ENCODE peak calls at places on chromosomes 16 and 17, in five cellular contexts. Q is activated T-helper 2 cell treated with anti-CD3 and anti-CD28 coated beads, Interferon-gamma antibody, Interleukin-2, Interleukin-4, amounts not matched to agents 10 μg/mL and 5 μg/mL and 100 μg/mL, durations not matched to agents 14 hours and 24 hours and 36 hours; A is stimulated activated CD8-positive, alpha-beta memory T cell treated with anti-CD3 and anti-CD28 coated beads, Interleukin-15, amount 100 ng/mL, for 4 hours; G is GDM1; F is fibroblast of the aortic adventitia. P is an unnamed sample.

GRCh38 chr17:61337247-61337812 is 62.3 kb upstream of the TBX2 start:
- DNase-seq in F (no peak), Q (no peak), A (no peak), G (no peak), P (no peak)

GRCh38 chr16:73091199-73091598 is 43.3 kb upstream of the ZFHX3 start:
- DNase-seq in A (no peak), Q (no peak), G (no peak), F (no peak), P (no peak)

GRCh38 chr17:30263552-30264333 is 28.0 kb downstream of the BLMH start:
- DNase-seq in F (peak), Q (no peak), A (no peak), G (no peak), P (no peak)

GRCh38 chr17:61907361-61907760 is 20.4 kb downstream of the INTS2 start:
- DNase-seq in G (no peak), Q (no peak), F (no peak), A (no peak), P (no peak)

GRCh38 chr16:11064202-11064540 is 119.8 kb downstream of the CLEC16A start:
- DNase-seq in Q (no peak), G (no peak), A (no peak), F (no peak), P (no peak)

GRCh38 chr16:19375561-19376158 is 42.0 kb upstream of the TMC5 start:
- DNase-seq in Q (no peak), G (peak), F (peak), A (no peak), P (peak)

GRCh38 chr17:15912416-15912955 is 32.4 kb upstream of the ADORA2B start:
- DNase-seq in Q (no peak), G (no peak), F (no peak), A (no peak), P (no peak)

GRCh38 chr16:72122916-72123315 is 29.3 kb downstream of the DHX38 start:
- DNase-seq in G (no peak), Q (no peak), A (no peak), F (no peak), P (no peak)

GRCh38 chr16:20897253-20897896 is 2.8 kb downstream of the DCUN1D3 start:
- DNase-seq in Q (no peak), A (no peak), F (peak), G (no peak), P (peak)

GRCh38 chr16:30902070-30902972 is 5.9 kb downstream of the CTF1 start:
- DNase-seq in Q (peak), F (peak), G (peak), A (no peak), P (peak)

GRCh38 chr17:54085934-54086333 is 263.2 kb downstream of the KIF2B start:
- DNase-seq in F (no peak), G (no peak), A (no peak), Q (no peak), P (no peak)

GRCh38 chr17:79116575-79117368 is 42.1 kb downstream of the ENGASE start:
- DNase-seq in F (no peak), Q (no peak), A (no peak), G (no peak), P (no peak)

GRCh38 chr17:49914096-49914490 is 54.9 kb upstream of the DLX4 start:
- DNase-seq in A (no peak), Q (no peak), G (no peak), F (no peak), P (no peak)

GRCh38 chr16:88727871-88728270 is 21.6 kb downstream of the CTU2 start:
- DNase-seq in Q (no peak), F (no peak), A (no peak), G (no peak), P (no peak)

GRCh38 chr17:35084987-35085386 is 21.5 kb upstream of the RFFL start:
- DNase-seq in A (no peak), Q (no peak), F (peak), G (no peak), P (no peak)

GRCh38 chr17:19769946-19770652 is 22.0 kb upstream of the ALDH3A1 start:
- DNase-seq in F (peak), G (no peak), A (no peak), Q (no peak), P (peak)

GRCh38 chr16:75247249-75247648 is 4.2 kb downstream of the BCAR1 start:
- DNase-seq in A (no peak), G (no peak), F (no peak), Q (no peak), P (no peak)

GRCh38 chr16:81937305-81938038 is 73.8 kb downstream of the SDR42E1 start:
- DNase-seq in A (no peak), F (no peak), G (no peak), Q (no peak), P (no peak)

GRCh38 chr17:64133546-64134215 is 3.7 kb upstream of the ERN1 start:
- DNase-seq in A (no peak), Q (no peak), F (peak), G (peak), P (peak)

GRCh38 chr16:82655720-82656500 is 29.1 kb downstream of the CDH13 start:
- DNase-seq in G (no peak), F (no peak), Q (no peak), A (no peak), P (no peak)

GRCh38 chr17:61490540-61490975 is 38.3 kb downstream of the TBX4 start:
- DNase-seq in Q (no peak), A (no peak), G (no peak), F (peak), P (peak)

GRCh38 chr16:55035037-55035436 is 104.4 kb downstream of the IRX5 start:
- DNase-seq in F (peak), A (no peak), G (no peak), Q (no peak), P (no peak)

GRCh38 chr17:82942166-82943130 is 102.6 kb upstream of the ZNF750 start:
- DNase-seq in F (no peak), G (no peak), Q (no peak), A (no peak), P (no peak)

GRCh38 chr16:64311241-64311640 is 810.6 kb downstream of the CDH11 start:
- DNase-seq in G (no peak), Q (no peak), A (no peak), F (no peak), P (peak)

GRCh38 chr16:85557976-85558589 is 55.0 kb upstream of the GSE1 start:
- DNase-seq in A (no peak), Q (no peak), G (no peak), F (no peak), P (no peak)

GRCh38 chr17:72772331-72772821 is 320.1 kb downstream of the SLC39A11 start:
- DNase-seq in G (no peak), A (no peak), Q (no peak), F (no peak), P (no peak)

GRCh38 chr16:3998793-3999478 is 117.3 kb downstream of the ADCY9 start:
- DNase-seq in A (no peak), G (no peak), F (peak), Q (no peak), P (peak)